ENCODE peak calls at places on chromosomes 2 and 18, in seven cellular contexts. E is transverse colon, L is HepG2, N is K562, G is suprapubic skin, P is sigmoid colon, Z is A549. D is an unnamed sample.

GRCh38 chr2:13006407-13006806 is 289.7 kb downstream of the TRIB2 start:
- DNase-seq in Z (no peak), N (no peak), L (no peak), E (no peak), G (no peak), P (no peak), D (no peak)

GRCh38 chr2:202098336-202098735 is 25.3 kb downstream of the KIAA2012 start:
- DNase-seq in Z (no peak), N (no peak), G (no peak), L (no peak), E (no peak), P (no peak), D (no peak)

GRCh38 chr2:238381341-238382130 is 45.2 kb upstream of the ASB1 start:
- DNase-seq in L (no peak), G (no peak), N (no peak), E (no peak), P (no peak), Z (no peak), D (no peak)

GRCh38 chr2:123502926-123503325 is 522.2 kb upstream of the CNTNAP5 start:
- DNase-seq in G (no peak), E (no peak), Z (no peak), L (no peak), N (no peak), P (no peak), D (no peak)

GRCh38 chr2:191701696-191702095 is 23.8 kb downstream of the NABP1 start:
- DNase-seq in P (no peak), Z (no peak), N (no peak), E (no peak), G (no peak), L (no peak), D (no peak)

GRCh38 chr2:27792759-27793158 is 21.2 kb downstream of the MRPL33 start:
- DNase-seq in G (no peak), P (no peak), E (no peak), L (no peak), N (no peak), Z (no peak), D (no peak)

GRCh38 chr2:142603761-142604160 is 273.7 kb upstream of the KYNU start:
- DNase-seq in G (no peak), N (no peak), E (no peak), L (no peak), P (no peak), Z (no peak), D (no peak)

GRCh38 chr18:72648079-72648478 is 103.9 kb upstream of the CBLN2 start:
- DNase-seq in P (no peak), G (no peak), N (no peak), Z (no peak), E (no peak), L (no peak), D (no peak)

GRCh38 chr2:72115361-72116080 is 32.1 kb downstream of the CYP26B1 start:
- DNase-seq in P (peak; percentile 62), N (no peak), Z (peak; percentile 87), E (no peak), G (no peak), L (no peak), D (peak; percentile 56)

GRCh38 chr18:51852661-51853060 is 487.3 kb upstream of the DCC start:
- DNase-seq in P (no peak), E (no peak), Z (no peak), G (no peak), L (no peak), N (no peak), D (no peak)

GRCh38 chr2:47541848-47542450 is 139.0 kb downstream of the MSH2 start:
- DNase-seq in N (no peak), P (peak; percentile 41), L (no peak), E (no peak), Z (no peak), G (no peak), D (no peak)

GRCh38 chr2:46339200-46339599 is 42.0 kb downstream of the EPAS1 start:
- DNase-seq in L (no peak), Z (no peak), P (no peak), E (no peak), N (no peak), G (no peak), D (no peak)
- TF ChIP-seq EP300 in L (no peak), Z (no peak), P (no peak), E (no peak), N (no peak), G (no peak), D (no peak)

GRCh38 chr2:128378231-128379020 is 59.8 kb upstream of the HS6ST1 start:
- DNase-seq in E (peak; percentile 7), Z (no peak), P (peak; percentile 63), G (peak; percentile 76), N (no peak), L (no peak), D (no peak)

GRCh38 chr2:128384446-128384845 is 65.8 kb upstream of the HS6ST1 start:
- DNase-seq in L (no peak), N (no peak), Z (no peak), P (peak; percentile 39), E (no peak), G (no peak), D (no peak)

GRCh38 chr2:128379021-128380005 is 60.6 kb upstream of the HS6ST1 start:
- DNase-seq in E (peak; percentile 39), P (peak; percentile 88), L (peak; percentile 90), N (no peak), Z (no peak), G (peak; percentile 87), D (peak; percentile 45)

GRCh38 chr2:128380061-128380889 is 61.6 kb upstream of the HS6ST1 start:
- DNase-seq in L (no peak), G (peak; percentile 78), P (peak; percentile 61), E (peak; percentile 3), N (no peak), Z (no peak), D (peak; percentile 19)

DNA sequence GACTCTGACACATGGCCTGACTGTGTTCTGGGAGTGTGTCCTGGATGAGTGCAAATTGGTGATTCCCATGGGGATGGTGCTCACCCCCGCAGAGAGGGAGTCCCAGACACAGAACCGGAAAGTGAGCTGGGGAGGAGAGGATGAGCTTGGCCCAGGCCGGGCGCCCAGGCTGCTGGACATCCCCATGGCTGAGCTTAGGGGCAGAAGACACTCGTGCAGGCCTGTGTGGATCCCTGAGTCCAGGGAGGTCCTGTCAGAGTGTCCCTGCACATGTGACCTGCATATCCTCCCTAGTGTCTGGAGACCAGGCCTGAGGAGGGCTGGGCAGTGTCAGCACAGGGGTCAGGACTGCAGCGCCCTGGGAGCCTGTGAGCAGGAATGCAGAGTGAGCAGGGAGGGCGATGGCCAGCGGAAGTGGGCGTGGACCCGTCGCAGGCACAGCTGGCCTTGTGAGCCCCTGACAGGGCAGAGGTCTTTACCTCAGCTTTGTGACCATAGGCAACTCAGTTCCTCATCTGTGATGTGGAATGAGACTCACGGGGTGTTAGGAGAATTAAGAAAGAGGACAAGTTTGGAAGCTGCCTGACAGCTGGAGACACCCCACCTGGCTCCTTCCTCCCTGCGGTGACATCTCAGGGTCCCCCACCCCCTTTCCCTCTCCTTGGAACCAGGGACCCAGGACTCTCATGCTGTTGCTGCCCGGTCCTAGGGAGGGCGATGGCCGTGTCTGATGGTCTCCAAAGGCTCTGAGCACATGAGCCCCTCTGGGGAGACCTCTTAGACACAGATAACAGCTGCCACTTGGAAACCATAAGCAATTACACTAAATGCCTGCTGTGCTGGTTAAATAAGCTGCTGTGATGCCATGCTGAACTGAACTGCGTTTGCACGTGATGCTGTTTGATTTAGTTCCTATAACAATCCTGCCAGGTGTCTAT is 62.6 kb upstream of the HS6ST1 start:
- DNase-seq in Z (no peak), G (peak; percentile 77), L (peak; percentile 68), N (no peak), E (peak; percentile 5), P (peak; percentile 61), D (peak; percentile 69)
- TF ChIP-seq EP300 in Z (no peak), G (no peak), L (peak; percentile 37), N (no peak), E (no peak), P (no peak), D (no peak)

DNA sequence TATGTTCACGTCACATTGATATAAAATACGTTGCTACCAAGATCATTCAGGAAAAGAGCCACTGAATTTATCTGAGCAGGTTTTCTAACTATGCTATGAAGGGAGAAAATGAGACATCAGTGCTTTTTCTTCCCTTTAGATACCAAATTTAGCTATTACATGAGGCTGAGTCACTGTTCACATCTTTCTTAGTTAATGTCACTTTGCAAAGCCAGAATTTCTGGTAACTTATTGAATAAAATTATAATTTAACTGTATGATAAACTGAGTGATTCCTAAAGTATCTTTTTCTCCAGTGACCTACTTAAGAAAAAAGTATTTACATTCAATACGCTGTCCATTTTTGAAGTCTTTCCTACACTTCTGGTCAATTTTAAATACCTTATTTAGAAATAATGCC is 22.7 kb downstream of the C1D start:
- DNase-seq in N (no peak), P (no peak), G (no peak), Z (no peak), E (no peak), L (no peak), D (no peak)
- TF ChIP-seq EP300 in N (no peak), P (no peak), G (no peak), Z (no peak), E (no peak), L (no peak), D (no peak)

GRCh38 chr2:194870974-194871535 is 786.0 kb upstream of the SLC39A10 start:
- DNase-seq in L (no peak), G (no peak), E (no peak), N (no peak), P (no peak), Z (no peak), D (no peak)
- TF ChIP-seq EP300 in L (no peak), G (no peak), E (no peak), N (no peak), P (no peak), Z (no peak), D (no peak)

GRCh38 chr2:121529439-121530209 is 1.1 kb upstream of the RNU4ATAC start:
- DNase-seq in N (peak; percentile 65), L (peak; percentile 73), Z (no peak), P (peak; percentile 82), G (no peak), E (peak; percentile 55), D (no peak)

GRCh38 chr2:121532894-121533293 is 2.2 kb downstream of the RNU4ATAC start:
- DNase-seq in Z (no peak), L (peak; percentile 76), G (no peak), P (no peak), E (no peak), N (peak; percentile 25), D (no peak)

GRCh38 chr2:121530210-121530562 is 494 bp upstream of the RNU4ATAC start:
- DNase-seq in Z (peak; percentile 84), N (peak; percentile 74), P (peak; percentile 86), E (peak; percentile 75), G (peak; percentile 87), L (peak; percentile 87), D (no peak)

GRCh38 chr2:121532347-121532766 is 1.7 kb downstream of the RNU4ATAC start:
- DNase-seq in E (no peak), N (peak; percentile 38), P (no peak), G (no peak), L (peak; percentile 25), Z (peak; percentile 31), D (no peak)

DNA sequence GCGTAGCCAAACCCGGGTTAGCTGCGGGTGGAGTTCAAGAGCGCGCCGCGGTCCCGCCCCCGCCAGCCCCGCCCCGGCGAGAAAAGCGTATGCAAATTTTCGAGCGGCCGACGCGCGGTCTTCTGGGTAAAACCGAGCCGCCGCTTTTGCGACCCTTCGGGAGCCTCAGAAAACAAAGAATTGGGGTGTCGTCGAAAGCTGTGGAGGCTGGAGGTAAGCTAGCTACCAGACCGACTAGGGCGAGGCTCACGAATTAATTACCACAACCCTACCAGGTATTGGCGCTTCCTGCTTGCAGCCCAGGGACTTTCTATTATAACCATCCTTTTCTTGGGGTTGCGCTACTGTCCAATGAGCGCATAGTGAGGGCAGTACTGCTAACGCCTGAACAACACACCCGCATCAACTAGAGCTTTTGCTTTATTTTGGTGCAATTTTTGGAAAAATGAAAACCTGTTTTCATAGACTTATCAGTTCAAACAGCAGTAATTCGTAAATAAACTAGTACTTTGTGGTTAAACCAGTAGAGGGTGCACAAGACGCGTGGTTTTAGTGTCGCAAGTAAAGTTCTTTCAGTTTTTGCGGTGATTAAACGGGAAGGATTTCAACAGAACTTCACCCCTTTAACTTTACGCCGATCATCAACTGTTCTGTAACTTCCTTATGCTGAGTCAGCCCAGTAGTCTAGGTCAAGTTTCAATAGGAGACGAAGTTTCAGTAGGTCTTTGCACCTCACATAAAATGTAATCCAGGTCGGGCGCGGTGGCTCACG is at the start of gene RNU4ATAC:
- DNase-seq in P (peak; percentile 93), E (peak; percentile 87), L (peak; percentile 98), G (peak; percentile 90), Z (peak; percentile 96), N (peak; percentile 78), D (peak; percentile 78)
- TF ChIP-seq EP300 in P (no peak), E (no peak), L (peak; percentile 81), G (no peak), Z (no peak), N (peak; percentile 84), D (peak; percentile 19)

D was measured in upper lobe of left lung.